ENCODE peak calls at places on chromosome 9, in seven cellular contexts. A, Q, V, T, F, J and E are unnamed samples.

GRCh38 chr9:4137755-4138154 is 162.1 kb downstream of the GLIS3 start:
- DNase-seq in T (no peak), A (no peak), J (no peak), F (no peak), V (peak; percentile 80), Q (no peak), E (no peak)

GRCh38 chr9:35464056-35465025 is 25.6 kb upstream of the RUSC2 start:
- DNase-seq in Q (no peak), V (peak; percentile 57), A (no peak), T (no peak), J (no peak), F (no peak), E (no peak)

GRCh38 chr9:37503736-37504135 is 18.0 kb downstream of the POLR1E start:
- DNase-seq in V (no peak), J (no peak), A (no peak), F (peak; percentile 55), T (peak; percentile 50), Q (no peak), E (no peak)

GRCh38 chr9:80235752-80236151 is 664.0 kb downstream of the TLE4 start:
- DNase-seq in Q (no peak), V (no peak), T (no peak), A (no peak), F (no peak), J (no peak), E (no peak)

GRCh38 chr9:129374231-129374630 is 196.2 kb upstream of the IER5L start:
- DNase-seq in V (no peak), F (no peak), Q (no peak), J (no peak), T (no peak), A (no peak), E (no peak)

GRCh38 chr9:121266906-121267650 is 884 bp upstream of the GSN start:
- DNase-seq in J (no peak), V (peak; percentile 38), T (no peak), Q (no peak), F (no peak), A (no peak), E (no peak)

GRCh38 chr9:93202919-93203712 is 19.2 kb downstream of the WNK2 start:
- DNase-seq in A (no peak), T (no peak), J (no peak), Q (no peak), F (peak; percentile 23), V (no peak), E (peak; percentile 86)

GRCh38 chr9:18722882-18723281 is 248.9 kb downstream of the ADAMTSL1 start:
- DNase-seq in A (no peak), T (no peak), J (no peak), V (no peak), F (no peak), Q (no peak), E (no peak)

GRCh38 chr9:21993893-21994525 is at the start of gene CDKN2A:
- DNase-seq in F (no peak), A (no peak), T (peak; percentile 26), V (peak; percentile 46), Q (peak; percentile 88), J (peak; percentile 50), E (peak; percentile 84)

GRCh38 chr9:135478858-135479468 is 619 bp upstream of the PPP1R26 start:
- DNase-seq in J (peak; percentile 52), A (peak; percentile 58), V (peak; percentile 32), Q (no peak), T (peak; percentile 82), F (no peak), E (peak; percentile 46)

GRCh38 chr9:134546231-134546731 is 95.3 kb upstream of the COL5A1 start:
- DNase-seq in J (no peak), F (no peak), T (no peak), A (no peak), V (peak; percentile 94), Q (no peak), E (no peak)

GRCh38 chr9:38018964-38019602 is 49.9 kb downstream of the SHB start:
- DNase-seq in Q (peak; percentile 28), F (peak; percentile 46), T (peak; percentile 74), J (no peak), V (peak; percentile 72), A (no peak), E (no peak)

GRCh38 chr9:136659861-136660784 is 2.6 kb upstream of the EGFL7 start:
- DNase-seq in F (peak; percentile 32), J (no peak), T (no peak), Q (no peak), A (no peak), V (no peak), E (no peak)

GRCh38 chr9:111961011-111961410 is 64.4 kb downstream of the UGCG start:
- DNase-seq in Q (no peak), V (no peak), J (no peak), F (no peak), A (no peak), T (no peak), E (no peak)

GRCh38 chr9:129932303-129933151 is 97.3 kb downstream of the USP20 start:
- DNase-seq in J (no peak), A (no peak), T (no peak), V (peak; percentile 71), F (no peak), Q (no peak), E (no peak)

GRCh38 chr9:95277509-95277908 is 40.0 kb downstream of the FANCC start:
- DNase-seq in J (no peak), T (no peak), A (no peak), F (no peak), Q (no peak), V (no peak), E (no peak)

GRCh38 chr9:135095470-135096407 is 8.3 kb downstream of the OLFM1 start:
- DNase-seq in T (no peak), F (no peak), A (no peak), Q (no peak), V (no peak), J (no peak), E (no peak)

GRCh38 chr9:20242767-20243166 is 379.5 kb downstream of the MLLT3 start:
- DNase-seq in T (no peak), Q (no peak), V (no peak), F (no peak), J (no peak), A (no peak), E (peak; percentile 63)

GRCh38 chr9:74140141-74140540 is 357.0 kb upstream of the RORB start:
- DNase-seq in Q (no peak), A (no peak), J (no peak), T (no peak), V (no peak), F (no peak), E (no peak)

GRCh38 chr9:124810513-124811355 is 33.8 kb downstream of the OLFML2A start:
- DNase-seq in A (peak; percentile 84), F (no peak), J (no peak), T (no peak), Q (no peak), V (peak; percentile 71), E (no peak)

GRCh38 chr9:112120471-112120925 is 54.6 kb downstream of the SUSD1 start:
- DNase-seq in A (no peak), V (no peak), Q (no peak), J (no peak), T (peak; percentile 9), F (no peak), E (no peak)

GRCh38 chr9:130204341-130204740 is 32.1 kb downstream of the NCS1 start:
- DNase-seq in A (no peak), F (no peak), J (no peak), T (no peak), Q (no peak), V (no peak), E (no peak)

GRCh38 chr9:21499912-21500311 is 17.8 kb upstream of the IFNE start:
- DNase-seq in V (no peak), A (no peak), Q (no peak), F (no peak), T (peak; percentile 13), J (no peak), E (no peak)

GRCh38 chr9:14660721-14661120 is 32.5 kb downstream of the ZDHHC21 start:
- DNase-seq in V (no peak), J (no peak), F (no peak), A (no peak), Q (no peak), T (no peak), E (no peak)

GRCh38 chr9:14662060-14662453 is 31.2 kb downstream of the ZDHHC21 start:
- DNase-seq in T (no peak), Q (no peak), J (no peak), A (no peak), V (no peak), F (no peak), E (no peak)

GRCh38 chr9:14661421-14662059 is 31.7 kb downstream of the ZDHHC21 start:
- DNase-seq in V (peak; percentile 24), Q (no peak), F (no peak), J (no peak), A (no peak), T (no peak), E (no peak)
- TF ChIP-seq CTCF in V (peak; percentile 64), Q (peak; percentile 62), F (peak; percentile 30), J (peak; percentile 52), A (peak; percentile 55), T (peak; percentile 41), E (peak; percentile 15)

GRCh38 chr9:15617782-15618181 is 64.9 kb downstream of the CCDC171 start:
- DNase-seq in V (no peak), A (no peak), Q (no peak), J (no peak), T (no peak), F (no peak), E (no peak)

GRCh38 chr9:15618540-15619331 is 65.9 kb downstream of the CCDC171 start:
- DNase-seq in A (no peak), Q (no peak), J (no peak), F (no peak), T (no peak), V (no peak), E (no peak)

DNA sequence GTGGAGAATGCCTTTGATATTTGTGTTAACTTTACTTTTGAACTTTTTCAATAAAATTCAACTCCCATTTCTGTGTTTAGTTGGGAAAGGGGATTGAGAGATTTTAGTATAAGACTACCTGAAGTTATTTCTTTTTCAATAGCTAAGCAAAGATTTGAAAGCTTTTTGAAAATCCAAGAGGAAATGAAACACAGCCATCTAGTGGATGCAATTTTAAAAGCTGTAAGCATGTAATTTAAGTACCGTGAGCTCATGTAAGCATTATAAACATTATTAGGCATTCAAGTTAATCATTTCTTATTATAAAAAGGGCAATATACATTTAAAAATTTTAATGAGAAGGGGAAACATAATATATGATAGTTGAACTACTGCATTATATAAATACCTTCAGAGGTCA is 69.8 kb downstream of the CCDC171 start:
- DNase-seq in J (no peak), A (no peak), V (peak; percentile 16), T (no peak), F (no peak), Q (no peak), E (no peak)
- TF ChIP-seq CTCF in J (no peak), A (peak; percentile 42), V (peak; percentile 49), T (peak; percentile 12), F (no peak), Q (peak; percentile 20), E (no peak)

DNA sequence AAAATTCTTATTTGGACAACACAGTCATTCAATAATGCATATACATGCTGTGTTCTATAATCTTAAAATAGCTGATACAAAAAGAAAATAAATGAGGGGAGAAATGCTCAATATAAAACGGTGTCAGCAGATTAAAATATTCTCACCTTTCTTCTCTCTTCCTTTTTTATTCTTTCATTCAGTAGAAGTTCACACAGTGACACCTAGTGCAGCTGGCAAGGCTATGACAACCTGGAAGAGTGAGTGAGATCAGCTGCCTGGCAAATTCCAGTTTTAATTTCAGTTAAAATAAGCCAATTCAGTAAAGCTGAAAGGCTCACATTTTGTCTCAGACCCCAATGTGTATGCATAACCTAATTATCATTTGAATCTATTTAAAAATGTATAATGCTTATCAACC is 150.3 kb downstream of the RASEF start:
- DNase-seq in A (no peak), F (no peak), T (no peak), J (no peak), Q (no peak), V (no peak), E (no peak)
- TF ChIP-seq CTCF in A (peak; percentile 61), F (no peak), T (no peak), J (no peak), Q (peak; percentile 48), V (no peak), E (peak; percentile 13)

GRCh38 chr9:2241461-2241874 is 226.3 kb downstream of the SMARCA2 start:
- DNase-seq in Q (peak; percentile 13), A (no peak), T (peak; percentile 32), F (peak; percentile 59), V (peak; percentile 78), J (peak; percentile 35), E (peak; percentile 25)
- TF ChIP-seq CTCF in Q (peak; percentile 27), A (no peak), T (no peak), F (no peak), V (peak; percentile 44), J (peak; percentile 33), E (peak; percentile 19)